ENCODE peak calls at places on chromosomes 4 and X, in five cellular contexts. W is GM23338; B is H1; N is stimulated activated CD4-positive, alpha-beta T cell treated with anti-CD3 and anti-CD28 coated beads, Interleukin-1b, Interleukin-23, amount 100 ng/mL, for 4 hours; U is NCI-H1417. I is an unnamed sample.

GRCh38 chr4:22268350-22269025 is 247.4 kb downstream of the ADGRA3 start:
- DNase-seq in B (no peak), U (no peak), N (no peak), W (no peak), I (no peak)

GRCh38 chrX:154351183-154352011 is 23.0 kb downstream of the FLNA start:
- DNase-seq in B (no peak), W (no peak), N (no peak), U (no peak), I (no peak)

GRCh38 chr4:184357783-184358182 is 116.6 kb downstream of the IRF2 start:
- DNase-seq in B (no peak), W (no peak), N (no peak), U (no peak), I (no peak)

GRCh38 chr4:11341337-11342043 is 87.2 kb downstream of the HS3ST1 start:
- DNase-seq in U (no peak), B (no peak), W (no peak), N (no peak), I (no peak)

GRCh38 chrX:107123750-107124149 is 5.1 kb upstream of the RBM41 start:
- DNase-seq in B (no peak), N (no peak), U (no peak), W (no peak), I (no peak)

GRCh38 chr4:60389636-60390035 is 810.5 kb upstream of the ADGRL3 start:
- DNase-seq in U (no peak), W (peak; percentile 57), N (no peak), B (no peak), I (no peak)

GRCh38 chrX:53009032-53009431 is 39.6 kb upstream of the GPR173 start:
- DNase-seq in W (no peak), U (no peak), B (no peak), N (no peak), I (no peak)

GRCh38 chr4:78162821-78163220 is 105.7 kb downstream of the FRAS1 start:
- DNase-seq in U (no peak), N (no peak), B (no peak), W (no peak), I (no peak)

GRCh38 chr4:38235338-38235737 is 275.1 kb downstream of the PTTG2 start:
- DNase-seq in U (no peak), N (no peak), B (no peak), W (no peak), I (no peak)

GRCh38 chrX:96692911-96693310 is 8.3 kb downstream of the DIAPH2 start:
- DNase-seq in B (no peak), W (no peak), U (no peak), N (no peak), I (no peak)

GRCh38 chrX:67538383-67538782 is 5.4 kb upstream of the AR start:
- DNase-seq in U (no peak), N (no peak), W (no peak), B (no peak), I (no peak)

I was measured in vagina.